ENCODE peak calls at places on chromosomes 12 and 14, in six cellular contexts. One of them, this sample, is unnamed.

GRCh38 chr14:23443881-23444280 is 8.4 kb upstream of the MYH7 start:
- DNase-seq in A549: no peak
- DNase-seq in HepG2: no peak
- DNase-seq in GM12878: no peak
- DNase-seq in endothelial cell of umbilical vein: no peak
- DNase-seq in K562: no peak
- DNase-seq in this sample: no peak

GRCh38 chr14:73339846-73340565 is 102.7 kb downstream of the PAPLN start:
- DNase-seq in A549: no peak
- DNase-seq in HepG2: no peak
- DNase-seq in GM12878: no peak
- DNase-seq in endothelial cell of umbilical vein: no peak
- DNase-seq in K562: no peak
- DNase-seq in this sample: no peak

GRCh38 chr12:27194644-27195043 is 49.4 kb upstream of the STK38L start:
- DNase-seq in A549: no peak
- DNase-seq in HepG2: no peak
- DNase-seq in GM12878: no peak
- DNase-seq in endothelial cell of umbilical vein: no peak
- DNase-seq in K562: no peak
- DNase-seq in this sample: no peak

GRCh38 chr14:92409069-92409468 is 86.1 kb downstream of the SLC24A4 start:
- DNase-seq in A549: no peak
- DNase-seq in HepG2: no peak
- DNase-seq in GM12878: no peak
- DNase-seq in endothelial cell of umbilical vein: no peak
- DNase-seq in K562: no peak
- DNase-seq in this sample: no peak

GRCh38 chr14:96108061-96108795 is 69.1 kb downstream of the C14orf132 start:
- DNase-seq in A549: no peak
- DNase-seq in HepG2: no peak
- DNase-seq in GM12878: no peak
- DNase-seq in endothelial cell of umbilical vein: no peak
- DNase-seq in K562: no peak
- DNase-seq in this sample: no peak

GRCh38 chr12:115235880-115236279 is 551.9 kb upstream of the TBX3 start:
- DNase-seq in A549: no peak
- DNase-seq in HepG2: no peak
- DNase-seq in GM12878: no peak
- DNase-seq in endothelial cell of umbilical vein: no peak
- DNase-seq in K562: no peak
- DNase-seq in this sample: no peak

GRCh38 chr14:52060080-52060479 is 8.8 kb downstream of the NID2 start:
- DNase-seq in A549: no peak
- DNase-seq in HepG2: no peak
- DNase-seq in GM12878: no peak
- DNase-seq in endothelial cell of umbilical vein: no peak
- DNase-seq in K562: no peak
- DNase-seq in this sample: no peak

GRCh38 chr12:1357171-1357570 is 237.2 kb downstream of the FBXL14 start:
- DNase-seq in A549: peak
- DNase-seq in HepG2: no peak
- DNase-seq in GM12878: no peak
- DNase-seq in endothelial cell of umbilical vein: no peak
- DNase-seq in K562: no peak
- DNase-seq in this sample: no peak

GRCh38 chr12:101038289-101038871 is 171.7 kb downstream of the SLC5A8 start:
- DNase-seq in A549: no peak
- DNase-seq in HepG2: no peak
- DNase-seq in GM12878: no peak
- DNase-seq in endothelial cell of umbilical vein: no peak
- DNase-seq in K562: no peak
- DNase-seq in this sample: peak

GRCh38 chr14:101810897-101811620 is 49.5 kb downstream of the PPP2R5C start:
- DNase-seq in A549: no peak
- DNase-seq in HepG2: no peak
- DNase-seq in GM12878: no peak
- DNase-seq in endothelial cell of umbilical vein: peak
- DNase-seq in K562: no peak
- DNase-seq in this sample: no peak

GRCh38 chr14:53409974-53410373 is 256.9 kb upstream of the DDHD1 start:
- DNase-seq in A549: no peak
- DNase-seq in HepG2: no peak
- DNase-seq in GM12878: no peak
- DNase-seq in endothelial cell of umbilical vein: no peak
- DNase-seq in K562: no peak
- DNase-seq in this sample: no peak

GRCh38 chr12:92272301-92272964 is 126.8 kb upstream of the BTG1 start:
- DNase-seq in A549: no peak
- DNase-seq in HepG2: no peak
- DNase-seq in GM12878: no peak
- DNase-seq in endothelial cell of umbilical vein: no peak
- DNase-seq in K562: no peak
- DNase-seq in this sample: no peak

GRCh38 chr14:61388173-61388975 is 67.0 kb downstream of the PRKCH start:
- DNase-seq in A549: no peak
- DNase-seq in HepG2: no peak
- DNase-seq in GM12878: peak
- DNase-seq in endothelial cell of umbilical vein: peak
- DNase-seq in K562: no peak
- DNase-seq in this sample: no peak

GRCh38 chr12:79769860-79770485 is 79.2 kb upstream of the PAWR start:
- DNase-seq in A549: no peak
- DNase-seq in HepG2: no peak
- DNase-seq in GM12878: no peak
- DNase-seq in endothelial cell of umbilical vein: no peak
- DNase-seq in K562: no peak
- DNase-seq in this sample: no peak

GRCh38 chr12:78617683-78618082 is 246.9 kb upstream of the SYT1 start:
- DNase-seq in A549: no peak
- DNase-seq in HepG2: no peak
- DNase-seq in GM12878: no peak
- DNase-seq in endothelial cell of umbilical vein: no peak
- DNase-seq in K562: no peak
- DNase-seq in this sample: no peak

GRCh38 chr14:87450193-87450592 is 542.8 kb downstream of the GALC start:
- DNase-seq in A549: no peak
- DNase-seq in HepG2: no peak
- DNase-seq in GM12878: no peak
- DNase-seq in endothelial cell of umbilical vein: no peak
- DNase-seq in K562: no peak
- DNase-seq in this sample: no peak

GRCh38 chr14:59511916-59512530 is 27.7 kb downstream of the JKAMP start:
- DNase-seq in A549: peak
- DNase-seq in HepG2: no peak
- DNase-seq in GM12878: no peak
- DNase-seq in endothelial cell of umbilical vein: peak
- DNase-seq in K562: peak
- DNase-seq in this sample: peak

GRCh38 chr12:62895351-62895750 is 39.6 kb downstream of the PPM1H start:
- DNase-seq in A549: no peak
- DNase-seq in HepG2: peak
- DNase-seq in GM12878: no peak
- DNase-seq in endothelial cell of umbilical vein: no peak
- DNase-seq in K562: no peak
- DNase-seq in this sample: no peak

GRCh38 chr14:104143521-104144452 is 5.4 kb downstream of the KIF26A start:
- DNase-seq in A549: no peak
- DNase-seq in HepG2: no peak
- DNase-seq in GM12878: no peak
- DNase-seq in endothelial cell of umbilical vein: no peak
- DNase-seq in K562: no peak
- DNase-seq in this sample: no peak

GRCh38 chr12:103538397-103538796 is 42.6 kb upstream of the C12orf42 start:
- DNase-seq in A549: no peak
- DNase-seq in HepG2: no peak
- DNase-seq in GM12878: no peak
- DNase-seq in endothelial cell of umbilical vein: no peak
- DNase-seq in K562: no peak
- DNase-seq in this sample: no peak

GRCh38 chr14:99271951-99272668 is at the start of gene BCL11B:
- DNase-seq in A549: peak
- DNase-seq in HepG2: peak
- DNase-seq in GM12878: peak
- DNase-seq in endothelial cell of umbilical vein: peak
- DNase-seq in K562: peak
- DNase-seq in this sample: peak

GRCh38 chr12:23533699-23534098 is 415.8 kb downstream of the SOX5 start:
- DNase-seq in A549: no peak
- DNase-seq in HepG2: no peak
- DNase-seq in GM12878: no peak
- DNase-seq in endothelial cell of umbilical vein: no peak
- DNase-seq in K562: no peak
- DNase-seq in this sample: no peak

GRCh38 chr12:130748786-130749185 is 32.7 kb upstream of the RIMBP2 start:
- DNase-seq in A549: no peak
- DNase-seq in HepG2: no peak
- DNase-seq in GM12878: no peak
- DNase-seq in endothelial cell of umbilical vein: no peak
- DNase-seq in K562: no peak
- DNase-seq in this sample: no peak

GRCh38 chr12:130752692-130753230 is 36.7 kb upstream of the RIMBP2 start:
- DNase-seq in A549: no peak
- DNase-seq in HepG2: no peak
- DNase-seq in GM12878: no peak
- DNase-seq in endothelial cell of umbilical vein: no peak
- DNase-seq in K562: no peak
- DNase-seq in this sample: no peak

DNA sequence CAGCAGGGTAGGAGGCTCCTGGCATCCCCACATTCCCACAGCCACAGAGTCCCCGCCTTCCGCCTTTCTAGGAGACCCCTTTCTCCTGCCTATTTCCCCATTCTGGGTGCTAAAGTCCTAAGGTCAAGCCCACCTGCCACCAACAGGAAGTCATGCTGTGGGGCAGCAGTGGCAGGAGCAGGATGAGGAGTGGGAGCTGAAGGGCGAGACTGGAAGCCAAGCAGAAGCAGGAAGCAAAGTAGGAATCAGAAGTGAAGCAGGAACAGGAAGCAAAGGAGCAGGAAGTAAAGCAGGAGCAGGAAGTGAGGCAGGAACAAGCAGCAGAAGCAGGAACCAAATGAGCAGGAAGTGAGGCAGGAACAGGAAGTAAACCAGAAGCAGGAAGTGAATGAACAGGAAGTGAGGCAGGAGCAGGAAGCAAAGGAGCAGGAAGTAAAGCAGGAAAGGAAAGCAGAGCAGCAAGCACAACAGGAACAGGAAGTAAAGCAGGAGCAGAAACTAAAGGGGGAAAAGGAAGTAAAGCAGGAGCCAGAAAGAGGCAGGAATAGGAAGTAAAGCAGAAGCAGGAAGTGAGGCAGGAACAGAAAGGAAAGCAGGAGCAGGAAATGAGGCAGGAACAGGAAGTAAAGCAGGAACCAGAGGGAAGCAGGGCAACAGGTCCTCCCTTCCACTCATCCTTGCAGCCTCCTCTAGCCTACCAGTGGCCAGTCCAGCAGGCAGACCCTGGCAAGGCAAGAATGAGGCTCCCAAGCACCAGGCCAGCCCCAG is 38.3 kb upstream of the RIMBP2 start:
- DNase-seq in A549: no peak
- DNase-seq in HepG2: no peak
- DNase-seq in GM12878: no peak
- DNase-seq in endothelial cell of umbilical vein: no peak
- DNase-seq in K562: no peak
- DNase-seq in this sample: no peak
- TF ChIP-seq MAX in A549: no peak
- TF ChIP-seq MAX in HepG2: no peak
- TF ChIP-seq MAX in GM12878: no peak
- TF ChIP-seq MAX in endothelial cell of umbilical vein: no peak
- TF ChIP-seq MAX in K562: no peak
- TF ChIP-seq MAX in this sample: no peak

DNA sequence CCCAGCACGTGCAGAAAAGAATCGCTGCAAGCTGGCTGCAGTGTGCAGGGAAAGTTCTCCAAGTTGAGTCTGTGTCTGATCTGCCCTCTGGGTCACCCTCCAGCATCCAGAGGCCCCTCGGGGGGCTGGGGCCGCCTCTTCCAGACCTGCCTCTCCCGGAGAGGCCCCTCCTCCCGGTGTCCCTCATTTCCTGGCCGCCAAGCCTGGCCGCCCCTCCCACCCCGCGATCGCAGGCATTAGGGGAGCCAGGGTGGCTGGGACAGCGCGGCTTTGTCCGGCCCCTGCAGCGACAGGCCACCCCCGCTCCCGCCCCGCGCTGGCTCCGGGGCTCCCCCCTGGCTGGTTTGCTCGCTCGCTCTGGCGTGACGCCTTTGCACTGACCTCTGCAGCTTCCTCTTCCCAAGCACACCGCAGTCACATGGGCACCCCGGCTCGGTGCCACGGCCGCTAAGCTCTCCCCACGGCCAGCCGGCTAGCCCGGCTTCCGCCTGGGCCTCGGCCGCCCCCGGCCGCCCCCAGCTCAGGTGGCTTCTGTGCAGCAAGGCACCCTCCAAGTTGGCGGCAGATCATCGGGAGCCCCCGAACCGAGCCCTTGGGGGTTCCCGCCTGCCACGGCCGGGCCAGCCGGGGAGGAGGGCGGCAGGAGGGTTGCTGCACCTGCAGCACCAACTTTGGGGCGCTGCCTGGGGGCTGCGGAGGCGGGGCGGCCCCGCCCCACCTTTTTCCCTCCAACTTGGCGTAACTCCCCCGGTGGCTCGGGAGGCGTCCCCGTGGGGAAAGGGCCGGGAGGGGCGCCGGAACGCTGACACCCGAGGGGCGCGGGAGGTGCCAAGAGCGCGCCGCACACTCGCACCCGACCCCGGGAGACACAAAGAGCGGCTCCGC is 43.7 kb downstream of the KDM2B start:
- DNase-seq in A549: peak
- DNase-seq in HepG2: peak
- DNase-seq in GM12878: peak
- DNase-seq in endothelial cell of umbilical vein: peak
- DNase-seq in K562: peak
- DNase-seq in this sample: peak
- TF ChIP-seq MYC in A549: peak
- TF ChIP-seq MYC in HepG2: peak
- TF ChIP-seq MYC in GM12878: peak
- TF ChIP-seq MYC in endothelial cell of umbilical vein: no peak
- TF ChIP-seq MYC in K562: peak
- TF ChIP-seq MYC in this sample: peak

GRCh38 chr12:12723681-12724420 is 6.7 kb downstream of the CDKN1B start:
- DNase-seq in A549: peak
- DNase-seq in HepG2: no peak
- DNase-seq in GM12878: no peak
- DNase-seq in endothelial cell of umbilical vein: peak
- DNase-seq in K562: peak
- DNase-seq in this sample: peak
- TF ChIP-seq POLR2A in A549: no peak
- TF ChIP-seq POLR2A in HepG2: peak
- TF ChIP-seq POLR2A in GM12878: peak
- TF ChIP-seq POLR2A in endothelial cell of umbilical vein: no peak
- TF ChIP-seq POLR2A in K562: peak
- TF ChIP-seq POLR2A in this sample: no peak

DNA sequence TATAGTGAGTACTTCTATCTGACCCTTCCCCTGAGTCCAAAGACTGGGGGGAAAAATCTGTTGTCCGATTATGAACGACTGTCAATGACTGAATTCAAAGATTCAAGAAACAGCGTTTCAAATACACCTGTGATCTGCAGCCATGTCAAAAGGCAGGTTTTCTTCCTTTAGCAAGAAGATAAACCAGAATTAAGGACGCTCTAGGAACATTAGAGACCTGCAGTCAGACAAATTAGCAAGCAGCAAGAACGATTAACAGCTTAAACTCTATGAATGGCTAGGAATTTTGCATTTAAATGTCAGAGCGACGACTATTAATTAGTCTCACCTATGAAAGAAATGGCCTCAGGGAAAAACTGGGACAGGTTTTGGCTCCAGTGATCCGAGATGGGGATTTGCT is 2.0 kb downstream of the DUSP6 start:
- DNase-seq in A549: no peak
- DNase-seq in HepG2: no peak
- DNase-seq in GM12878: no peak
- DNase-seq in endothelial cell of umbilical vein: peak
- DNase-seq in K562: no peak
- DNase-seq in this sample: no peak
- TF ChIP-seq MAX in A549: no peak
- TF ChIP-seq MAX in HepG2: no peak
- TF ChIP-seq MAX in GM12878: no peak
- TF ChIP-seq MAX in endothelial cell of umbilical vein: no peak
- TF ChIP-seq MAX in K562: no peak
- TF ChIP-seq MAX in this sample: no peak